ENCODE peak calls at places on chromosomes 16 and 17, in eight cellular contexts. C is neural progenitor cell; M is kidney; Z is psoas muscle; L is stomach; K is CD8-positive, alpha-beta T cell; O is lung; I is uterus. R is an unnamed sample. For H3K4me1, the result is how much of the 10 kb centered on the place peaks cover.

GRCh38 chr17:76246080-76247066 is 6.1 kb upstream of the RNF157 start:
- DNase-seq in C (no peak), M (peak), Z (peak), L (no peak), K (peak), O (no peak), I (no peak), R (no peak)

GRCh38 chr17:82520041-82520910 is 744 bp downstream of the FOXK2 start:
- DNase-seq in C (peak), M (peak), Z (peak), L (no peak), K (peak), O (no peak), I (peak), R (no peak)

GRCh38 chr16:84916850-84917249 is 94.5 kb downstream of the ZDHHC7 start:
- DNase-seq in C (no peak), M (no peak), Z (no peak), L (no peak), K (no peak), O (no peak), I (no peak), R (no peak)

GRCh38 chr17:34606721-34607120 is 27.3 kb downstream of the TMEM132E start:
- DNase-seq in C (no peak), M (no peak), Z (no peak), L (no peak), K (no peak), O (no peak), I (peak), R (no peak)

GRCh38 chr16:68281368-68282063 is 17.2 kb downstream of the SLC7A6 start:
- DNase-seq in C (no peak), M (no peak), Z (no peak), L (no peak), K (peak), O (no peak), I (no peak), R (no peak)

GRCh38 chr16:72848759-72849664 is 198.9 kb downstream of the ZFHX3 start:
- DNase-seq in C (peak), M (peak), Z (peak), L (peak), K (no peak), O (peak), I (peak), R (peak)

GRCh38 chr16:67562526-67562917 is at the start of gene CTCF:
- DNase-seq in C (peak), M (peak), Z (peak), L (peak), K (peak), O (peak), I (peak), R (no peak)

GRCh38 chr17:1997587-1998425 is 27.3 kb downstream of the RTN4RL1 start:
- DNase-seq in C (peak), M (peak), Z (no peak), L (peak), K (no peak), O (peak), I (no peak), R (no peak)

GRCh38 chr16:20072524-20073202 is 1.0 kb downstream of the GPR139 start:
- DNase-seq in C (peak), M (no peak), Z (no peak), L (no peak), K (no peak), O (no peak), I (no peak), R (no peak)

GRCh38 chr16:74261068-74261467 is 35.5 kb upstream of the PSMD7 start:
- DNase-seq in C (no peak), M (no peak), Z (no peak), L (no peak), K (no peak), O (no peak), I (no peak), R (no peak)

GRCh38 chr16:7140899-7141298 is 191.7 kb upstream of the RBFOX1 start:
- DNase-seq in C (no peak), M (no peak), Z (no peak), L (no peak), K (no peak), O (no peak), I (no peak), R (no peak)

GRCh38 chr16:84084570-84085270 is 32.0 kb downstream of the MBTPS1 start:
- DNase-seq in C (peak), M (no peak), Z (peak), L (peak), K (peak), O (peak), I (no peak), R (no peak)

GRCh38 chr16:86982912-86983311 is 334.3 kb downstream of the C16orf95 start:
- DNase-seq in C (no peak), M (peak), Z (no peak), L (no peak), K (no peak), O (no peak), I (no peak), R (no peak)

GRCh38 chr17:42748202-42748905 is 3.5 kb upstream of the EZH1 start:
- DNase-seq in C (no peak), M (no peak), Z (peak), L (no peak), K (no peak), O (no peak), I (no peak), R (no peak)

GRCh38 chr17:3003401-3004149 is 59.8 kb downstream of the OR1D5 start:
- DNase-seq in C (no peak), M (peak), Z (peak), L (peak), K (no peak), O (peak), I (peak), R (no peak)

GRCh38 chr16:11639925-11640899 is 28.0 kb upstream of the SNN start:
- DNase-seq in C (peak), M (peak), Z (peak), L (peak), K (no peak), O (peak), I (peak), R (peak)

GRCh38 chr16:79331064-79331463 is 269.5 kb downstream of the MAF start:
- DNase-seq in C (no peak), M (no peak), Z (no peak), L (no peak), K (no peak), O (no peak), I (no peak), R (no peak)

GRCh38 chr17:62670202-62670821 is 42.8 kb downstream of the MRC2 start:
- DNase-seq in C (peak), M (peak), Z (peak), L (no peak), K (no peak), O (no peak), I (no peak), R (peak)

GRCh38 chr16:23382279-23382678 is 70.7 kb downstream of the COG7 start:
- DNase-seq in C (no peak), M (peak), Z (no peak), L (no peak), K (no peak), O (peak), I (no peak), R (no peak)

GRCh38 chr17:16328997-16329396 is 24.3 kb downstream of the CENPV start:
- DNase-seq in C (peak), M (no peak), Z (no peak), L (no peak), K (no peak), O (no peak), I (no peak), R (no peak)

GRCh38 chr16:49011807-49012345 is 269.8 kb downstream of the CBLN1 start:
- DNase-seq in C (peak), M (no peak), Z (no peak), L (no peak), K (no peak), O (peak), I (no peak), R (no peak)
- H3K27ac ChIP-seq in C (no peak), M (no peak), Z (no peak), L (no peak), K (no peak), O (no peak), I (no peak), R (no peak)

DNA sequence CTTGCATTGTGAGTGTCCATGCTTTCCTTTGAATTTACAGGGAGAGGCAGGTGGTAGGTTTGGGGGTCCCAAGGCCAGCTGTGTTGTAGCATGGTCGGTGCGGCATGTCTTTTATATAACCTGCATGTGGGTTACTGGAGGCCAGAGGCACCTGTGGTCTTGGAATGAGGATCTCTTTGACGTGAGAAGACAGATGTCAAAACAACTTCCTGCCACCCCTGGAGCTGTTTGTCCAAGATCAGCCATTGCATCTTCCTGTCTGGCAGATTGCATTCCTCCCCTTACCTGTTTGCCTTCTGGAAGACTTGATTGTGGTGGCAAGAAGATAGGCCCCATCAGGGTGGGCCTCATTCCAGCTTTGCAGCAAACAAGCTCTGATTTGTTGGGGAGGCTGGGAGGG is 175.1 kb downstream of the MSI2 start:
- DNase-seq in C (no peak), M (no peak), Z (no peak), L (no peak), K (no peak), O (no peak), I (no peak), R (no peak)
- H3K4me1 ChIP-seq in C (under half), M (under half), Z (under half), L (under half), K (under half), O (under half), I (under half), R (under half)

GRCh38 chr17:14774774-14775173 is 473.9 kb downstream of the HS3ST3B1 start:
- DNase-seq in C (no peak), M (no peak), Z (no peak), L (no peak), K (no peak), O (no peak), I (no peak), R (no peak)
- TF ChIP-seq CTCF in C (no peak), M (no peak), Z (no peak), L (no peak), K (no peak), O (no peak), I (no peak), R (no peak)

DNA sequence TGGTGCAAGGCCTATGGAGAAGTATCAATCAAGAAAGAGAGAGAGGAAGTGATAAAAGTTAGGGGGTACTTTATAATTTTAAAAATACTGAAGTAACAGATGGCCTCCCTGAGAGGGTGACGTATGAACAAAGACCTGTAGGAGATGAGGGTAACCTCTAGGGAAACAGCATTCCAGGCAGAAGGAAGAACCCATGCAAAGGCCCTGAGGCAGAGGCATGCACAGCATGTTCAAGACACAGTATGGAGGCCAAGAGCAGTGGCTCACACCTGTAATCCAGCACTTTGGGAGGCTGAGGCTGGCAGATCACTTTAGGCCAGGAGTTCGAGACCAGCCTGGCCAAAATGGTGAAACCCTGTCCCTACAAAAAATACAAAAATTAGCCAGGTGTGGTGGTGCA is 192.6 kb upstream of the AXIN2 start:
- DNase-seq in C (no peak), M (no peak), Z (no peak), L (no peak), K (no peak), O (no peak), I (no peak), R (no peak)
- H3K27ac ChIP-seq in C (no peak), M (no peak), Z (no peak), L (no peak), K (no peak), O (no peak), I (no peak), R (no peak)

GRCh38 chr16:50208460-50208931 is 55.4 kb downstream of the TENT4B start:
- DNase-seq in C (no peak), M (no peak), Z (no peak), L (no peak), K (no peak), O (no peak), I (no peak), R (peak)
- H3K4me1 ChIP-seq in C (under half), M (under half), Z (half or more), L (half or more), K (under half), O (under half), I (under half), R (under half)

DNA sequence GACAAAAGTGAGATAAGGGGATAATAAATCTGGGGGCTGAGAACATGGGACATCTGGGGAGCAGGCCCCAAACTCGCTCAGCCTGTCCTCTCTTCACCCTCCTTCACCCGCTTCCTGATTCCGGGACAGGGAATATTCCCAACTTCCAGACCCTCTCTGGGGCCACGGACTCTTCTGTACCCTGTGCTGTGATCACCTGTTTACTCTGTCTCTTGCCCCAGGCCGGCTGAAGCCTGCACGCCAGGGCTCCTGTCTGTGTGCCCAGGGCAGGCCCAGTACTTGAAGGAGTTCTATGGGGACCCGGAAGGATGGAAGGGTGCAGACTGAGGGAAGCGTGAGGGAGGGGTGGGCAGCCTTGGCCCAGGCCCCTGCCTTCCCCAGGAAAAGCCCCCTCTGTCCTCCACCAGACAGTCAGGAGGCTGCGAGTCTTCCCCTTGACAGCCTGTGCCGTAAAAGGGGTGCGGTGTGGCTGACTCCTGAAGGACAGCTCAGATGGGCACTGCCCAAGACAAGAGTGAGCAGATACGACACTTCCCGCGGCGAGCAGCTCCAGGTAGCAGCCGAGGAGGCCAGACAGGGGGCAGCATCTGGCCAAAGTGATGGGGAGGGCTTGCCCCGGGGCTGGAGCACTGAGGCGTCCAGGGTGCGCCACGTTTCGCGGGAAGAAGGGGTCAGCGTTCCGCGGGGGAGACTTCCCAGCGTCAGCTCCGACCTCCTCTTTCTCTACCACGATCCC is 1.0 kb upstream of the CCNF start:
- DNase-seq in C (peak), M (peak), Z (no peak), L (peak), K (no peak), O (peak), I (peak), R (no peak)
- TF ChIP-seq CTCF in C (peak), M (peak), Z (no peak), L (no peak), K (no peak), O (no peak), I (no peak), R (peak)

DNA sequence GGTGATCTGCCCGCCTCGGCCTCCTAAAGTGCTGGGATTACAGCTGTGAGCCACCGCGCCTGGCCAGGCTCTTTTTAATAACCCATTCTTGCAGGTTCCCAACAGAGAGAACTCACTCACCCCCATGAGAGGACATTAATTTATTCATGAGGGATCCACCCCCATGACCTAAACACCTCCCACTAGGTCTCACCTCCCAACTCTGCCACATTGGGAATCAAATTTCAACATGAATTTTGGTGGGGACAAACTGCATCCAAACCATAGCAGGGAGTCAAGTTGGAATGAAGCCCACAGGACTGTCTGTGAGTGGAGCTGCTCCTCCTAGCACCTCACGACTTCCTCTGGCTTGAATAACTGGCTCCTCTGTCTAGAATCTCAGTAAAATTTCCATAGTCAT is 85.5 kb downstream of the WWP2 start:
- DNase-seq in C (no peak), M (no peak), Z (no peak), L (no peak), K (no peak), O (no peak), I (no peak), R (no peak)
- H3K27ac ChIP-seq in C (no peak), M (no peak), Z (peak), L (no peak), K (no peak), O (no peak), I (peak), R (no peak)

GRCh38 chr17:79994602-79995001 is 41.1 kb downstream of the TBC1D16 start:
- DNase-seq in C (no peak), M (no peak), Z (no peak), L (no peak), K (no peak), O (no peak), I (no peak), R (no peak)
- H3K4me1 ChIP-seq in C (under half), M (under half), Z (under half), L (half or more), K (half or more), O (under half), I (under half), R (under half)

DNA sequence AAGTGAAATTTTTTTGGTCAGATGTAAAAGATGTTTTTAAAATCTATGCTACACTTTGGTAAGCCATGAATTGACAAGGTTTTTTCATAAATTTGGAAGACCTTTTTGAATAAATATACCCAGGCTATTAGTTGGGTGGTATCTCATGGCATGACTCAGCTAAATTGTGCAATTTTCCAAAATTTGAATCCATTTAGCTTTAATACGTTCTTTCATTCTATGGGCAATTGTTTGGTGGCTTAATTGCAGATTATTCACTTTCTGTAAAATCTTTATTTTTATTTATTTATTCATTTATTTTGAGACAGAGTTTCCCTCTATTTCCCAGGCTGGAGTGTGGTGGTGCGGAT is 82.8 kb upstream of the TNRC6A start:
- DNase-seq in C (no peak), M (no peak), Z (no peak), L (no peak), K (no peak), O (no peak), I (no peak), R (no peak)
- TF ChIP-seq CTCF in C (no peak), M (no peak), Z (no peak), L (no peak), K (no peak), O (no peak), I (no peak), R (no peak)

DNA sequence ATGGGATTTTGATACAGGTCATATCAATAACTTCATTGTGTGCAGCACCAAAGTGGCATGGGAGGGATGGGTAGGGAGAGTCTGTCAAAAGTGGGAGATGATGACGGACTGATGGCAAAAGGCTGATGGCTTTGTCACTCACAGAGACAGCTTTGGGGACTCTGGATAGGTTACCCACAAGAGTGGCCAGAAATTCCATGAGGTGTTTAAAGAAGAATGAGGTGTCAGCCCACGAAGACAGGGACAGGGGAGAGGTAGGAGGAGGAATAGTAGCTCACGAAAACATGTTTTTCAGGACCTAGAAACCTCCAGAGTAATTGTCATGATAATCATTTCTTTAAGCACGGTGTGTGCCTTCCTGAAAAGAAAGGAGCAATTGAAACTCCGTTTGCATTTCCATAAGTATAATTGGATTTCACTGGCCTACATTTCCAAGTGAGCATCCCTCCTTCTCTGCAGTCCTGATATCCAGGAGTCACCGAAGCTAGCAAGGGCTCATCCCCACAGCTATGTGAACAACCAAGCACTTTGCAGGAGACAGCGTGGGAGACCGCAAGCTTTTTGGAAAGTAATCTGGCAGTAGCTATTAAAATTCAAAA is 60.0 kb downstream of the HSD17B2 start:
- DNase-seq in C (no peak), M (no peak), Z (no peak), L (no peak), K (no peak), O (no peak), I (peak), R (no peak)
- H3K27ac ChIP-seq in C (no peak), M (no peak), Z (no peak), L (no peak), K (no peak), O (no peak), I (no peak), R (no peak)